ENCODE peak calls at places on chromosomes 1 and 21, in four cellular contexts. Y, J, A and I are unnamed samples.

GRCh38 chr1:95233737-95234493 is at the start of gene RWDD3:
- DNase-seq in Y (peak), J (peak), A (peak), I (peak)

GRCh38 chr1:183239220-183239742 is 53.2 kb downstream of the LAMC2 start:
- DNase-seq in Y (no peak), J (no peak), A (no peak), I (no peak)

GRCh38 chr1:237838904-237839534 is 51.7 kb downstream of the ZP4 start:
- DNase-seq in Y (no peak), J (no peak), A (no peak), I (no peak)

GRCh38 chr1:210722410-210723081 is 393.8 kb downstream of the HHAT start:
- DNase-seq in Y (no peak), J (no peak), A (no peak), I (no peak)

GRCh38 chr1:32195972-32196823 is 4.2 kb upstream of the CCDC28B start:
- DNase-seq in Y (no peak), J (no peak), A (no peak), I (no peak)

GRCh38 chr21:37072239-37072987 is 458 bp downstream of the PIGP start:
- DNase-seq in Y (no peak), J (peak), A (no peak), I (no peak)

GRCh38 chr1:200342511-200343400 is 67.1 kb downstream of the ZNF281 start:
- DNase-seq in Y (no peak), J (no peak), A (no peak), I (no peak)

GRCh38 chr1:44621841-44622286 is 52.4 kb downstream of the TMEM53 start:
- DNase-seq in Y (no peak), J (no peak), A (no peak), I (no peak)

GRCh38 chr1:22257286-22258275 is 114.7 kb upstream of the WNT4 start:
- DNase-seq in Y (peak), J (no peak), A (no peak), I (no peak)

GRCh38 chr1:205500240-205501218 is 3.9 kb upstream of the CDK18 start:
- DNase-seq in Y (no peak), J (no peak), A (peak), I (no peak)

GRCh38 chr21:25790122-25790951 is 55.6 kb downstream of the GABPA start:
- DNase-seq in Y (peak), J (peak), A (peak), I (no peak)

GRCh38 chr1:180571060-180571831 is 12.5 kb downstream of the OVAAL start:
- DNase-seq in Y (no peak), J (no peak), A (no peak), I (no peak)

GRCh38 chr1:111221633-111222286 is 5.8 kb upstream of the CHI3L2 start:
- DNase-seq in Y (no peak), J (no peak), A (no peak), I (peak)

GRCh38 chr1:78607334-78607927 is 12.8 kb upstream of the IFI44L start:
- DNase-seq in Y (peak), J (no peak), A (no peak), I (no peak)

GRCh38 chr21:25370311-25370744 is 237.0 kb downstream of the MRPL39 start:
- DNase-seq in Y (no peak), J (no peak), A (no peak), I (no peak)

GRCh38 chr1:225772323-225772768 is 5.3 kb upstream of the SRP9 start:
- DNase-seq in Y (peak), J (peak), A (peak), I (no peak)

GRCh38 chr1:101915597-101915996 is 81.1 kb downstream of the OLFM3 start:
- DNase-seq in Y (no peak), J (no peak), A (no peak), I (no peak)

GRCh38 chr1:167043752-167044488 is 46.3 kb downstream of the GPA33 start:
- DNase-seq in Y (peak), J (peak), A (peak), I (no peak)

GRCh38 chr1:204441558-204441957 is 29.9 kb upstream of the PPP1R15B start:
- DNase-seq in Y (no peak), J (no peak), A (no peak), I (no peak)

GRCh38 chr1:13960376-13960987 is 260.5 kb downstream of the PRDM2 start:
- DNase-seq in Y (peak), J (peak), A (peak), I (peak)

GRCh38 chr1:1680912-1681273 is 11.7 kb downstream of the SLC35E2B start:
- DNase-seq in Y (peak), J (no peak), A (peak), I (no peak)

GRCh38 chr1:160836981-160837557 is 25.6 kb downstream of the CD244 start:
- DNase-seq in Y (no peak), J (no peak), A (no peak), I (no peak)

GRCh38 chr1:42935313-42935624 is 23.4 kb downstream of the SLC2A1 start:
- DNase-seq in Y (no peak), J (no peak), A (no peak), I (no peak)

GRCh38 chr1:175383239-175383638 is 190.7 kb upstream of the KIAA0040 start:
- DNase-seq in Y (no peak), J (no peak), A (no peak), I (no peak)

GRCh38 chr1:72018562-72018961 is 263.8 kb downstream of the NEGR1 start:
- DNase-seq in Y (no peak), J (no peak), A (no peak), I (no peak)

GRCh38 chr1:227215863-227216510 is 102.3 kb downstream of the CDC42BPA start:
- DNase-seq in Y (no peak), J (no peak), A (no peak), I (no peak)

GRCh38 chr1:155499953-155500621 is 62.5 kb downstream of the ASH1L start:
- DNase-seq in Y (no peak), J (no peak), A (no peak), I (peak)

GRCh38 chr21:25881524-25882376 is 147.0 kb downstream of the GABPA start:
- DNase-seq in Y (peak), J (peak), A (peak), I (peak)

GRCh38 chr1:214416417-214417212 is 134.8 kb downstream of the PTPN14 start:
- DNase-seq in Y (no peak), J (no peak), A (no peak), I (no peak)

GRCh38 chr1:54796902-54797301 is 4.2 kb downstream of the TTC22 start:
- DNase-seq in Y (no peak), J (no peak), A (no peak), I (no peak)

GRCh38 chr1:211305044-211305443 is 21.6 kb upstream of the TRAF5 start:
- DNase-seq in Y (no peak), J (no peak), A (no peak), I (no peak)

GRCh38 chr21:38544681-38545080 is 46.4 kb upstream of the ERG start:
- DNase-seq in Y (no peak), J (no peak), A (no peak), I (no peak)

GRCh38 chr1:38028105-38028591 is 15.6 kb downstream of the UTP11 start:
- DNase-seq in Y (no peak), J (no peak), A (no peak), I (peak)

GRCh38 chr1:211939876-211940468 is 95.4 kb downstream of the INTS7 start:
- DNase-seq in Y (no peak), J (no peak), A (no peak), I (peak)

GRCh38 chr21:46569071-46569470 is 35.8 kb downstream of the S100B start:
- DNase-seq in Y (no peak), J (no peak), A (no peak), I (no peak)

GRCh38 chr1:201280884-201281283 is 2.4 kb upstream of the PKP1 start:
- DNase-seq in Y (no peak), J (no peak), A (no peak), I (no peak)

GRCh38 chr1:152517237-152517811 is 3.0 kb downstream of the CRCT1 start:
- DNase-seq in Y (peak), J (no peak), A (no peak), I (no peak)
- TF ChIP-seq JUNB in Y (peak), J (no peak), A (no peak), I (no peak)

DNA sequence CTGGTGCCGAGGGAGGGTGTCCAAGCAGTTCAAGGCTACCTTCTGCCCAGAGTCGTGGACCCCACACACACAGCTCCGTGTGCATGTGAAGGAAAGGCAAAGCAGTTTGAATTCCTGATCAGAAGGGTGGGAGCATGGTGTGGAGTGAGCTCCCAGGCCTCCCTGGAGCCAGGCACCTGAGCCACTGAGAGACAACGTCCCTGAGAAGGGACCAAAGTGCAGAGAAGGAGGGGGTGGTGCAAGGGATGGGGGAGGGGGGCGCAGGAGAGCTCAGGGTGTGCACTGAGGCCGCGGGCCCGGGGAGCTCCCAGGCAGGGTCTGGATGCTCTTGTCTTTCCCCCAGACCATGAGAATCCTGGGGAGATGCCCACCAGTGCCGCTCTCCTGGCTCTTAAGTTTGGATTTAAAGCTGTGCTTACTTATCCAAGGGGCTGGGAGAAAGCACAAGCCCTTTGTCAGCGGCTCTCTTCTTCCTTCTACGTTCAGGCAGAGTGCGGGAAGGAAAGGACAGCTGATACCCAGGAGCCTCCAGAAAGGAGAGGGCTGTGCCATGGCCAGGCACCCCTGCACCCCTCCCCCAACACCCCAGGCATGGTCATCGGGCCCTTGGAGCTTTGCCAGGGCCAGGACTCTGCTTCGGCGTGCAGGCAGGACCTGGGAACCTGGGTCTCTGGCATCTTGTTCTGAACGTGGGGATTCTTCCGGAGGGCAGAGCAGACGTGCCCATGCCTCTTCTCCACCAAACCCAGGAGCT is 24.1 kb downstream of the ACTA1 start:
- DNase-seq in Y (no peak), J (no peak), A (peak), I (no peak)
- TF ChIP-seq SMC3 in Y (no peak), J (no peak), A (no peak), I (no peak)

GRCh38 chr1:113675299-113675698 is 84.0 kb downstream of the PHTF1 start:
- DNase-seq in Y (peak), J (no peak), A (no peak), I (no peak)
- TF ChIP-seq ESRRA in Y (no peak), J (peak), A (no peak), I (no peak)

DNA sequence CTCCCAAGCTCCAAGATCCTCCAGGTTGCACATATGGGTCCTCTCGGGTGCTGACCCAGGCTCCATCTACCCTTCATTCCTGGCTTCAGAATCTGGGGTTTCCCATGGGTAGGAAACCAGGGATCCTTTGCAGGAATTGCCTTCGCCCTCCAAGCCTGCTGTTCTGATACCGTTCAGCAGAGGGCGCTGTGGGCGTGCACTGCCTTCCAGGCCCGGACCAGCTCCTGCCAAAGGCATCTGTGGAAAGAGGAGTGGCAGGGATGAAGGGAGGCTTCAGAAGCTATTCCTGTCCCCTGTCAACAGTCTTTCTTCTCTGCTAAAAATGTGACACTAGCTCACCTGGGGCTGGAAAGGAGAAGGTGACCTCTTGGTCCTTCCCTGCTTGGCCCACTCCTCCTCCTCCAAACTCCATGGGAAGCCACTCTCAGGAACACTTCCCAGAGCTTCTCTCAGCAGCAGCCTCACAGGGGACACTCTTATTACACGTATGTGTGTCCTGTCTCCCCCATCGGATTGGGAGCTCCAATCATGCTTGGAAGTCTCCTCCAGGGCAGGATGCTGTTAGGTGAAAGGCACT is 71.2 kb downstream of the VWA5B1 start:
- DNase-seq in Y (peak), J (peak), A (peak), I (no peak)
- TF ChIP-seq JUNB in Y (no peak), J (no peak), A (no peak), I (no peak)

DNA sequence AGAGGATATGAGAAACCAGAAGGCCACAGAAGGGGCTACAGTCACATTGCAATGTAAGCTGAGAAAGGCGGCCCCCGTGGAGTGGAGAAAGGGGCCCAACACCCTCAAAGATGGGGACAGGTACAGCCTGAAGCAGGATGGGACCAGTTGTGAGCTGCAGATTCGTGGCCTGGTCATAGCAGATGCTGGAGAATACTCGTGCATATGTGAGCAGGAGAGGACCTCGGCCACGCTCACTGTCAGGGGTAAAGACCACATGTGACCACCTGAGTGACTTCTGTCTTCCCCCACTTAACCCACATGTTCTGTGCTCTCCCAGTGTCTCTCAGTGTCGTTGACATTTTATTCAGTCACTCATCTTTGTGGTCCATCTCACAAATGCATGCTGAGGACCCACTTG is 92.1 kb downstream of the OBSCN start:
- DNase-seq in Y (no peak), J (no peak), A (no peak), I (no peak)
- TF ChIP-seq SMC3 in Y (no peak), J (no peak), A (no peak), I (no peak)

GRCh38 chr1:6353948-6354658 is 39.5 kb downstream of the ACOT7 start:
- DNase-seq in Y (peak), J (no peak), A (peak), I (no peak)
- TF ChIP-seq ESRRA in Y (no peak), J (no peak), A (no peak), I (no peak)

DNA sequence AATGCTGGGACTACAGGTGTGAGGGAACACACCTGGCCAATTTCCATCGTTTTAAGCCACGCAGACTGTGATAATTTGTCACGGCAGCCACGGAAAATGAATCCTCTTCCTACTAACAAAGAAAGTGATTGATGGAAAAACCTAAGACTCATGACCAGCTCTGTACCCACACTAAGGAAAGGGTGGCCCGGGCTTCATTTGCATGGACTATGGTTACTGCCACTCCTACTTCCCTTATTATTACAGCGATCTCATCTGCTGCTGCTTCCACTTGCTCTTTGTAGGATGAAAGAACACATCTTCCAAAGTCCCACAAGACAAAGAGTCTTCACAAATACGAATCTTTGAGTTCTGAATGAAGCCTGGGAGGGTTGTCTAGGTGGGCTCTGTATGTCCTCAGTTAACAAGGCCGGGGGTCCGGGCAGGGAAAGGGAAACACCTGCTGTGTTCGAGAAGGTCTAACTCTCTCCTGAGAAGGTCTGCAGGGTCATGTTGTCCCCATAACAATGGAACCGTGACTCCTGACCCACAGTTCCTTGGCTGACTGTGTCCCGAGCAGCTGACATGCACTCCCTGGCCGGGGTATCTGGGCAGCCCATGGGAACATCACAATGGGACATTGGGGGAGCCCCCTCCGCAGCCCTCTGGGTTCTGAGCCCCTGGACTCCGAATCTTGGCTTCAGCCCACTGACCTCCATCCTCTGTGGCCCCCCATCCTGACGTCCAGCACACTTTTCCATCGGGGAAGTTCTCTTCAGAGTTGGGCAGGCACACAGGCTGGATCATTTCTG is 13.3 kb upstream of the TFF1 start:
- DNase-seq in Y (no peak), J (no peak), A (no peak), I (no peak)
- TF ChIP-seq JUNB in Y (no peak), J (no peak), A (no peak), I (no peak)

GRCh38 chr1:92709738-92710137 is 75.2 kb downstream of the EVI5 start:
- DNase-seq in Y (peak), J (peak), A (peak), I (no peak)
- TF ChIP-seq SMC3 in Y (no peak), J (no peak), A (no peak), I (no peak)

GRCh38 chr21:20272791-20273362 is 725.3 kb upstream of the NCAM2 start:
- DNase-seq in Y (no peak), J (no peak), A (no peak), I (no peak)

GRCh38 chr21:20276377-20276776 is 721.8 kb upstream of the NCAM2 start:
- DNase-seq in Y (no peak), J (no peak), A (no peak), I (no peak)

DNA sequence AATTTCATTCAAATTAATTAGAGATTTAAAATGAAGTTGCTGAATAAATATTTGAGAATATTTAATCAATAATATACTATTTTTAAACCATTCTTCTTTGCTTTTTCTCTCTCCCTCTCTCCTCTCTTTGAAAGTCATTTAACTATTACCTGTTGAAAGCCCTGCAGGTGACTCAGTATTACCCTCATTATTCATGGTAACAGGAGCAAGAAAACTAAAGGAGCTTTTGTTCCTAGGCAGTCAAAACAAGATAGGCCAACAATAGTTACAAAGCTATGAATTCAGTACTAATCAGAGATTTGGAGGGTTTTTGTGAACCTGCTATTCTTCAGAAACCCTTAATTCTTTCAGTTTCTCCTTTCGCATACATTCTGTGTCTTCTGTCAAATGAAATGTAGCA is 721.3 kb upstream of the NCAM2 start:
- DNase-seq in Y (no peak), J (no peak), A (no peak), I (no peak)
- TF ChIP-seq ESRRA in Y (no peak), J (no peak), A (no peak), I (no peak)

GRCh38 chr1:197181982-197182381 is 35.5 kb upstream of the ASPM start:
- DNase-seq in Y (no peak), J (no peak), A (no peak), I (no peak)
- TF ChIP-seq JUNB in Y (no peak), J (no peak), A (no peak), I (no peak)